ENCODE peak calls at places on chromosomes 3 and 15, in four cellular contexts. N, R, W and S are unnamed samples.

GRCh38 chr3:143266512-143266911 is 146.9 kb downstream of the CHST2 start:
- DNase-seq in R (no peak), W (no peak), N (no peak), S (no peak)

GRCh38 chr15:100241572-100242479 is 99.9 kb downstream of the ADAMTS17 start:
- DNase-seq in N (peak; percentile 45), R (no peak), W (peak; percentile 15), S (no peak)

GRCh38 chr15:68228143-68228970 is 1.2 kb downstream of the CLN6 start:
- DNase-seq in N (no peak), R (no peak), W (no peak), S (peak; percentile 73)

GRCh38 chr3:195156286-195156890 is 114.6 kb downstream of the XXYLT1 start:
- DNase-seq in W (no peak), R (no peak), N (no peak), S (no peak)

GRCh38 chr3:184608209-184608608 is 46.6 kb downstream of the EPHB3 start:
- DNase-seq in N (no peak), R (no peak), W (no peak), S (no peak)

GRCh38 chr3:71495708-71496472 is 87.6 kb downstream of the FOXP1 start:
- DNase-seq in R (no peak), W (no peak), N (peak; percentile 43), S (no peak)

GRCh38 chr3:58324675-58325390 is 7.9 kb upstream of the PXK start:
- DNase-seq in R (no peak), W (no peak), N (no peak), S (no peak)

GRCh38 chr3:144643778-144644191 is 672.2 kb downstream of the DIPK2A start:
- DNase-seq in R (no peak), N (no peak), W (no peak), S (no peak)

GRCh38 chr15:34043391-34043790 is 4.4 kb upstream of the AVEN start:
- DNase-seq in N (no peak), R (no peak), W (no peak), S (no peak)

GRCh38 chr3:23319913-23320312 is 116.8 kb downstream of the UBE2E2 start:
- DNase-seq in W (no peak), R (no peak), N (no peak), S (no peak)

GRCh38 chr3:18633002-18633401 is 207.9 kb upstream of the SATB1 start:
- DNase-seq in N (no peak), R (no peak), W (no peak), S (no peak)

GRCh38 chr3:46440531-46441294 is 24.0 kb downstream of the LTF start:
- DNase-seq in W (no peak), N (no peak), R (peak; percentile 21), S (no peak)

GRCh38 chr15:80679167-80679804 is 15.8 kb upstream of the ABHD17C start:
- DNase-seq in R (peak; percentile 28), W (no peak), N (peak; percentile 30), S (no peak)

GRCh38 chr15:101533371-101534140 is 44.0 kb upstream of the PCSK6 start:
- DNase-seq in W (no peak), R (no peak), N (peak; percentile 18), S (peak; percentile 81)

GRCh38 chr15:44101944-44102343 is 93.1 kb downstream of the FRMD5 start:
- DNase-seq in N (no peak), R (no peak), W (no peak), S (no peak)

GRCh38 chr3:70740082-70740481 is 427.6 kb upstream of the MDFIC2 start:
- DNase-seq in R (no peak), N (no peak), W (no peak), S (no peak)

GRCh38 chr3:26921054-26921453 is 298.5 kb downstream of the LRRC3B start:
- DNase-seq in N (no peak), R (no peak), W (no peak), S (no peak)

GRCh38 chr15:73959801-73960200 is 32.3 kb downstream of the STOML1 start:
- DNase-seq in N (no peak), R (no peak), W (no peak), S (no peak)

GRCh38 chr3:197541756-197542539 is 13.8 kb downstream of the BDH1 start:
- DNase-seq in W (no peak), R (no peak), N (peak; percentile 90), S (no peak)

GRCh38 chr3:57756528-57757401 is 656 bp downstream of the SLMAP start:
- DNase-seq in N (peak; percentile 33), R (peak; percentile 35), W (peak; percentile 22), S (no peak)

GRCh38 chr3:58524326-58524888 is 12.6 kb downstream of the ACOX2 start:
- DNase-seq in W (no peak), R (no peak), N (no peak), S (no peak)

GRCh38 chr3:144221771-144222170 is 250.1 kb downstream of the DIPK2A start:
- DNase-seq in W (no peak), N (peak; percentile 39), R (no peak), S (no peak)

GRCh38 chr15:74725241-74725774 is at the start of gene CYP1A1:
- DNase-seq in R (peak; percentile 56), W (no peak), N (peak; percentile 66), S (no peak)

GRCh38 chr3:47011371-47011770 is 31.9 kb downstream of the NBEAL2 start:
- DNase-seq in R (no peak), N (no peak), W (no peak), S (no peak)

GRCh38 chr3:49900491-49901153 is 3.1 kb downstream of the MST1R start:
- DNase-seq in R (peak; percentile 90), W (peak; percentile 31), N (peak; percentile 59), S (no peak)

GRCh38 chr3:149898771-149899170 is 71.9 kb downstream of the PFN2 start:
- DNase-seq in W (no peak), R (no peak), N (no peak), S (no peak)

GRCh38 chr15:58306591-58307312 is 125.0 kb upstream of the LIPC start:
- DNase-seq in W (no peak), R (no peak), N (no peak), S (no peak)

GRCh38 chr3:194312743-194313281 is 38.3 kb downstream of the CPN2 start:
- DNase-seq in W (no peak), R (peak; percentile 59), N (no peak), S (no peak)

GRCh38 chr3:105435277-105435676 is 68.6 kb downstream of the ALCAM start:
- DNase-seq in W (no peak), N (no peak), R (no peak), S (no peak)

GRCh38 chr3:127204841-127205582 is 12.1 kb downstream of the PRR23E start:
- DNase-seq in W (no peak), N (peak; percentile 18), R (no peak), S (no peak)

GRCh38 chr15:90456236-90456635 is 68.2 kb downstream of the IQGAP1 start:
- DNase-seq in N (no peak), W (no peak), R (no peak), S (no peak)

GRCh38 chr3:12759097-12759679 is at the start of gene TMEM40:
- DNase-seq in R (no peak), N (peak; percentile 75), W (no peak), S (no peak)

GRCh38 chr3:71423151-71423906 is 160.2 kb downstream of the FOXP1 start:
- DNase-seq in N (no peak), W (no peak), R (no peak), S (no peak)

GRCh38 chr3:132342183-132342582 is 25.0 kb downstream of the ACP3 start:
- DNase-seq in N (no peak), R (no peak), W (no peak), S (no peak)

GRCh38 chr3:52554026-52554755 is 17.8 kb downstream of the UQCC5 start:
- DNase-seq in W (no peak), R (no peak), N (no peak), S (no peak)
- TF ChIP-seq CTCF in W (no peak), R (no peak), N (no peak), S (no peak)

DNA sequence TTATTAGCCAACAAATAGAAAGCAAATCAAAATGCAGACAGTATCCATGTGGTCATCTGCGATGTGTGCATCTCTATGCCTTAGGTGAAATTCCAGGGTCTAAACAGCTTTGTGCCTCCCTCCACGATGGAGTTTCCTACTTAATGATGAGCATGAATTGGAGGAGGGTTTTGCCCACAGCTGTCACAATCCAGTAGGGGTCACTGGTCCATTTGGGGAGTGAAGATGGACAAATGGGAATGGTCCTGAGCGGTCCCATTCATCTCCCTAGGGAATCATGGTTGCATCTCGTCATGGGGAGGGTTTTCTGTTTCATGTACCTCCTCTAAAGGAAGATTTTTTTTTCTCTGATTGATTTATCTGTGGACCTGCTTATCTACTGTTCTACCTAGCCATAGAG is 358.0 kb downstream of the PTPRG start:
- DNase-seq in R (no peak), N (no peak), W (no peak), S (no peak)
- TF ChIP-seq CTCF in R (no peak), N (peak; percentile 45), W (no peak), S (no peak)

DNA sequence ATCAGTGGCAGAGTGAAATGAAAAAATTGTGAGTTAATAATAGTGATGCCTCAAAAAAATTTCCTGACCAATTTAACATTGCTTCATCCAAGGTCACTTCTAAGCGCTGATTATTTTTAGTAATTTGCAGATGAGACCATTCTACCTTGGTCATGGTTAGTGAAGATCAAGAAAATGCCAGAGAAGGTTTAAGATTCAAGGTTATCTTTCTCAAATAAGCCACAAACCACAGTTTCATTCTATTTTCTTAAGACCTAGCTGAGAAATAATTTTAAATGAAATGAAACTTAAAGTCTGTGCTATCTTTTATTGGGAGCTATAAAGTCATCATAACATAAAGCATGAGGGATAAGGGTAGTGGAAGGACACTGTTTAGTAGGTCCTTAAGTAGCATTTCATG is 353.9 kb upstream of the NAALADL2 start:
- DNase-seq in N (no peak), R (no peak), W (no peak), S (no peak)
- TF ChIP-seq CTCF in N (no peak), R (no peak), W (no peak), S (no peak)

GRCh38 chr3:112699436-112699978 is 58.6 kb upstream of the CCDC80 start:
- DNase-seq in W (no peak), R (no peak), N (no peak), S (no peak)
- TF ChIP-seq CTCF in W (no peak), R (no peak), N (peak; percentile 48), S (peak; percentile 11)

DNA sequence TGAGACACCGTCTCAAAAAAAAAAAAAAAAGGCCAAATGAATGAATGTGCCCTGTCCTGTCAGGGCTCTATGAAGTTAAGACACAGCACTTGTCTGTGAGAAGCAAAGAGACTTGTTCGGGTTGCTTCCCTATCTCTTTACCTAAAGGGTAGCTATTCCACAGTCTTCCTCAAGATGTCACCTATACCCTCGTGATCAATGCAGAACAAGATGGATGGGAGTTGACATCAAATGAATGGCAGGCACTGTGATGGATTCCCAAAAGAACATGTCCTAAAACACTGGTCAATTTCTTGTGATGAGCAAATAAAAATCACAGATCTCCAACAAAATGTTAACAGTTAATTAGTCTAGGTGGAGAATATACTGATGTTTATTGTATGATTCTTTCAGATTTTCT is 9.5 kb downstream of the TADA3 start:
- DNase-seq in N (no peak), W (no peak), R (no peak), S (no peak)
- TF ChIP-seq CTCF in N (peak; percentile 38), W (no peak), R (no peak), S (peak; percentile 19)

GRCh38 chr3:14402304-14402811 is at the start of gene SLC6A6:
- DNase-seq in R (peak; percentile 96), N (peak; percentile 97), W (peak; percentile 92), S (peak; percentile 93)
- TF ChIP-seq CTCF in R (no peak), N (peak; percentile 72), W (peak; percentile 14), S (peak; percentile 52)

DNA sequence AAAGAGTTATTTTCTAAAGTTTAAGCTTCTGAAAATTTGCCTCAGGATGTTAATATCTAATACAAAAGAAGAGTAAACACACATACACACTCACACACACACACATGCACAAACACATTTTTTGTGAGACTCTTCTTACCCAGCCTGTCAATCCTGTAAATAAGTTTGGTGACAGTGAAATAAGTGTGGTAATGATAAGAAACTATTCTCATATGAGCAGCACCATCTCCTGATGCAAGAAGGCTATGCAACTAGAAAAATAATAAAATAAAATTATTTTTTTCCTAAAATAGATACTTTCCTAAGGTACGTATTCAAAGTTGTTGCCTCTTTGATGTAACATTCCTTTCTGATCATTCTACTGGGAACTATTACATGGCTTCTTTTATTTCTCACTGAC is 155.1 kb downstream of the MECOM start:
- DNase-seq in N (no peak), W (no peak), R (no peak), S (no peak)
- TF ChIP-seq CTCF in N (no peak), W (no peak), R (no peak), S (peak; percentile 18)